ENCODE peak calls at places on chromosomes 3 and 15, in seven cellular contexts. W is heart left ventricle, S is WERI-Rb-1, Z is adipocyte, I is right atrium auricular region, O is thyroid gland, E is upper lobe of right lung. G is an unnamed sample.

GRCh38 chr3:46029953-46030543 is 2.8 kb upstream of the XCR1 start:
- DNase-seq in Z (no peak), W (no peak), E (no peak), I (no peak), O (no peak), S (no peak), G (no peak)

GRCh38 chr15:88606437-88606794 is 14.7 kb upstream of the AEN start:
- DNase-seq in Z (no peak), I (no peak), O (no peak), S (no peak), W (no peak), E (no peak), G (no peak)

GRCh38 chr3:11949351-11949750 is 54.8 kb upstream of the SYN2 start:
- DNase-seq in E (no peak), W (no peak), I (no peak), Z (no peak), O (no peak), S (no peak), G (no peak)

GRCh38 chr3:46383211-46383945 is 12.6 kb downstream of the CCR5 start:
- DNase-seq in O (peak; percentile 41), W (no peak), S (no peak), E (no peak), Z (no peak), I (no peak), G (no peak)

GRCh38 chr3:48581621-48582481 is 13.3 kb downstream of the COL7A1 start:
- DNase-seq in O (no peak), I (no peak), W (no peak), Z (no peak), E (no peak), S (no peak), G (no peak)

GRCh38 chr3:43704697-43705096 is 14.0 kb downstream of the ABHD5 start:
- DNase-seq in S (no peak), Z (no peak), E (no peak), O (no peak), W (no peak), I (no peak), G (no peak)

GRCh38 chr15:100241572-100242479 is 99.9 kb downstream of the ADAMTS17 start:
- DNase-seq in Z (no peak), E (no peak), S (no peak), O (peak; percentile 50), W (no peak), I (no peak), G (no peak)

GRCh38 chr3:69993747-69994146 is 5.8 kb upstream of the SAMMSON start:
- DNase-seq in S (no peak), I (no peak), Z (no peak), O (no peak), W (no peak), E (no peak), G (no peak)

GRCh38 chr3:141796436-141797166 is 33.4 kb downstream of the GRK7 start:
- DNase-seq in E (no peak), W (no peak), I (no peak), S (no peak), O (peak; percentile 46), Z (peak; percentile 8), G (peak; percentile 34)

GRCh38 chr3:72355168-72355567 is 493.1 kb downstream of the SHQ1 start:
- DNase-seq in O (no peak), I (no peak), Z (no peak), S (no peak), E (no peak), W (no peak), G (no peak)

GRCh38 chr15:73051402-73051810 is 857 bp upstream of the NEO1 start:
- DNase-seq in W (no peak), I (no peak), Z (no peak), S (no peak), E (peak; percentile 84), O (peak; percentile 64), G (peak; percentile 11)

GRCh38 chr15:42876224-42876623 is 44.4 kb downstream of the TTBK2 start:
- DNase-seq in S (no peak), Z (no peak), I (no peak), E (no peak), O (no peak), W (no peak), G (no peak)

GRCh38 chr15:74511583-74511982 is 29.4 kb upstream of the ARID3B start:
- DNase-seq in W (no peak), Z (no peak), S (no peak), O (no peak), I (no peak), E (peak; percentile 37), G (no peak)

GRCh38 chr3:55405436-55405835 is 81.7 kb downstream of the WNT5A start:
- DNase-seq in Z (no peak), W (no peak), S (peak; percentile 69), I (no peak), O (no peak), E (no peak), G (no peak)

GRCh38 chr3:189249987-189250386 is 78.2 kb downstream of the TPRG1 start:
- DNase-seq in Z (no peak), E (no peak), O (no peak), S (no peak), I (no peak), W (no peak), G (no peak)

GRCh38 chr3:142850395-142851023 is 38.4 kb downstream of the PCOLCE2 start:
- DNase-seq in Z (peak; percentile 68), S (no peak), E (no peak), W (no peak), O (no peak), I (peak; percentile 72), G (no peak)

GRCh38 chr3:188792788-188793187 is 379.0 kb upstream of the TPRG1 start:
- DNase-seq in I (no peak), Z (no peak), S (peak; percentile 19), W (no peak), O (no peak), E (peak; percentile 66), G (no peak)

GRCh38 chr3:115588201-115588600 is 35.1 kb upstream of the GAP43 start:
- DNase-seq in S (no peak), I (no peak), E (no peak), Z (no peak), W (no peak), O (no peak), G (no peak)

GRCh38 chr3:106399208-106399607 is 530.4 kb upstream of the CBLB start:
- DNase-seq in O (no peak), S (no peak), E (no peak), Z (peak; percentile 44), I (no peak), W (no peak), G (no peak)

GRCh38 chr3:48404440-48405342 is 25.2 kb downstream of the PLXNB1 start:
- DNase-seq in S (peak; percentile 5), Z (no peak), E (no peak), O (no peak), I (peak; percentile 57), W (no peak), G (no peak)

GRCh38 chr3:134392336-134392983 is 18.2 kb upstream of the AMOTL2 start:
- DNase-seq in W (peak; percentile 53), O (peak; percentile 69), I (peak; percentile 88), Z (peak; percentile 57), S (no peak), E (no peak), G (no peak)

GRCh38 chr3:26350853-26351252 is 271.7 kb upstream of the LRRC3B start:
- DNase-seq in S (no peak), Z (no peak), E (no peak), I (no peak), O (no peak), W (no peak), G (no peak)
- H3K9me3 ChIP-seq in S (peaks cover 3% of the 10 kb centered on the region), Z (peaks cover 18% of the 10 kb centered on the region), E (no peaks in the 10 kb centered on the region), I (peaks cover 13% of the 10 kb centered on the region), O (no peaks in the 10 kb centered on the region), W (peaks cover 15% of the 10 kb centered on the region), G (no peaks in the 10 kb centered on the region)

GRCh38 chr15:25066708-25067107 is 111.9 kb downstream of the SNRPN start:
- DNase-seq in W (no peak), S (no peak), O (no peak), Z (no peak), I (no peak), E (peak; percentile 12), G (no peak)
- H3K9me3 ChIP-seq in W (peaks cover 100% of the 10 kb centered on the region), S (peaks cover 93% of the 10 kb centered on the region), O (peaks cover 15% of the 10 kb centered on the region), Z (peaks cover 100% of the 10 kb centered on the region), I (peaks cover 100% of the 10 kb centered on the region), E (peaks cover 100% of the 10 kb centered on the region), G (peaks cover 54% of the 10 kb centered on the region)

GRCh38 chr15:64907991-64908390 is 3.7 kb upstream of the ANKDD1A start:
- DNase-seq in O (no peak), I (no peak), Z (peak; percentile 25), W (no peak), E (no peak), S (no peak), G (no peak)
- H3K9me3 ChIP-seq in O (no peaks in the 10 kb centered on the region), I (no peaks in the 10 kb centered on the region), Z (peaks cover 2% of the 10 kb centered on the region), W (no peaks in the 10 kb centered on the region), E (no peaks in the 10 kb centered on the region), S (peaks cover 5% of the 10 kb centered on the region), G (no peaks in the 10 kb centered on the region)

GRCh38 chr15:20346082-20346805 is 195.4 kb downstream of the GOLGA6L6 start:
- DNase-seq in E (peak; percentile 70), S (no peak), I (no peak), W (no peak), O (no peak), Z (no peak), G (no peak)

GRCh38 chr15:20348291-20348899 is 193.2 kb downstream of the GOLGA6L6 start:
- DNase-seq in I (no peak), E (no peak), S (no peak), W (no peak), O (no peak), Z (no peak), G (no peak)

GRCh38 chr15:20341901-20342605 is 199.5 kb downstream of the GOLGA6L6 start:
- DNase-seq in O (peak; percentile 23), Z (no peak), E (peak; percentile 89), I (peak; percentile 79), W (peak; percentile 82), S (peak; percentile 51), G (peak; percentile 43)

GRCh38 chr15:20345401-20345958 is 196.1 kb downstream of the GOLGA6L6 start:
- DNase-seq in Z (no peak), S (peak; percentile 31), E (peak; percentile 71), W (no peak), O (no peak), I (no peak), G (no peak)

DNA sequence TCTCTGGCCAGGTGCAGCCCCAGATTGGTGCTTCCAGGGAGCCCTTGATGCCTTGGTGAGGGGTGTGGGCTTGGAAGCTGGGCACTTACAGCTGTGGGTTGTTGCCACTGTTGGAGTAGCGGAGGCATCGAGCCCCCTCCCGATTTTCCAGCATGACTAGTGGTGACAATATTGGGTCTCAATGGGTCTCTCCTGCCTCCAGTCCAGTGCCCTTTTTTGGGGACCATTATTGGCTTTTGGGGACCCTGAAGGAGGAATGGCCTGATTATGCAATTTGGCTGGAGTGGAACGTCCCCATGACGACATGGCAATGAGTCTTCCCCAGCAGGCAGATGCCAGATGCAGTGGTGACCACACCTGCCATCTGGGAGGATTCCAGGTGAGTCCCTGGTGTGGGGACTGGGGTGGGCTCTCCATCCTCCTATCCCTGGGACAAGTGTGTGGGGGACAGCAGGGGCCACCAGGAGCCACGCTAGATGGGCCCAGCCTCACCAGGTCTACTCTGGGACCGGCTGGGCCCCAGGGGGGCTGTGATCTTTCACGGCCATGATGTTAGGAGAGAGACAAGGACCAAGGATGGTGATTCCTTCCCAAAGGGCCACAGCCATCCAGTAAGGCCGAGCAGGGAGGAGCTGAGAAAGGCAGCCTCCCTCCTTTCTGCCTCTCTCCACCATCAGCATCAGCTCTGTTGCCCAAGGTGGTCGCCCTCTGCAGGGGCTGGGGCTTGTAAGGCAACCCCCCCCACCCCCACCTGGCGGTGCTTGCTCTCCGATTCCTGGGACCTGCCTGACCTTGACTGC is 196.8 kb downstream of the GOLGA6L6 start:
- DNase-seq in W (no peak), E (peak; percentile 75), Z (no peak), I (no peak), S (no peak), O (no peak), G (no peak)
- H3K9me3 ChIP-seq in W (peaks cover 18% of the 10 kb centered on the region), E (peaks cover 7% of the 10 kb centered on the region), Z (peaks cover 5% of the 10 kb centered on the region), I (peaks cover 11% of the 10 kb centered on the region), S (peaks cover 34% of the 10 kb centered on the region), O (no peaks in the 10 kb centered on the region), G (no peaks in the 10 kb centered on the region)

G was measured in T-helper 17 cell.